ENCODE peak calls at places on chromosomes 2 and 18, in five cellular contexts. J is H7; P is kidney glomerular epithelial cell; G is CD8-positive, alpha-beta memory T cell; Q is stimulated activated CD4-positive, alpha-beta T cell treated with anti-CD3 and anti-CD28 coated beads, Interleukin-1b, Interleukin-23, amount 100 ng/mL, for 48 hours. W is an unnamed sample.

GRCh38 chr2:71782323-71782722 is 329.0 kb downstream of the DYSF start:
- DNase-seq in G (no peak), P (no peak), J (peak), Q (no peak), W (no peak)

GRCh38 chr2:188519133-188519532 is 227.5 kb downstream of the GULP1 start:
- DNase-seq in P (no peak), J (no peak), Q (no peak), G (no peak), W (no peak)

GRCh38 chr18:27428716-27429475 is 243.8 kb upstream of the CHST9 start:
- DNase-seq in J (no peak), Q (no peak), G (no peak), P (peak), W (no peak)

GRCh38 chr2:44009136-44009744 is 13.5 kb upstream of the LRPPRC start:
- DNase-seq in J (peak), Q (no peak), P (no peak), G (no peak), W (no peak)

GRCh38 chr18:64403784-64404498 is 255.1 kb upstream of the LINC00305 start:
- DNase-seq in J (no peak), G (no peak), Q (no peak), P (no peak), W (no peak)

GRCh38 chr2:3078684-3079083 is 298.9 kb downstream of the EIPR1 start:
- DNase-seq in J (no peak), P (peak), Q (no peak), G (no peak), W (no peak)

GRCh38 chr2:217797170-217797569 is 205.6 kb downstream of the TNS1 start:
- DNase-seq in P (no peak), J (peak), Q (no peak), G (no peak), W (no peak)

GRCh38 chr2:36380624-36381481 is 25.3 kb downstream of the CRIM1 start:
- DNase-seq in G (no peak), J (peak), Q (no peak), P (peak), W (no peak)

GRCh38 chr2:66869076-66869475 is 434.2 kb downstream of the MEIS1 start:
- DNase-seq in P (peak), Q (no peak), G (no peak), J (no peak), W (no peak)

GRCh38 chr2:114354199-114354598 is 88.2 kb upstream of the DPP10 start:
- DNase-seq in G (no peak), Q (no peak), P (no peak), J (no peak), W (no peak)

GRCh38 chr2:128504242-128505149 is 185.8 kb upstream of the HS6ST1 start:
- DNase-seq in P (no peak), G (no peak), Q (no peak), J (no peak), W (no peak)

GRCh38 chr2:188485496-188485895 is 193.8 kb downstream of the GULP1 start:
- DNase-seq in Q (no peak), G (no peak), P (peak), J (no peak), W (no peak)

GRCh38 chr2:119333360-119333759 is 33.3 kb downstream of the C2orf76 start:
- DNase-seq in G (no peak), Q (no peak), P (no peak), J (no peak), W (no peak)

GRCh38 chr18:57434536-57435494 is at the start of gene ONECUT2:
- DNase-seq in Q (peak), G (peak), P (peak), J (peak), W (peak)

GRCh38 chr2:35946431-35946991 is 409.1 kb upstream of the CRIM1 start:
- DNase-seq in Q (no peak), G (no peak), J (no peak), P (no peak), W (no peak)

GRCh38 chr2:131004446-131005209 is 88.6 kb downstream of the FAM168B start:
- DNase-seq in J (no peak), G (no peak), P (no peak), Q (no peak), W (no peak)

GRCh38 chr2:1632006-1632348 is 112.3 kb downstream of the PXDN start:
- DNase-seq in J (no peak), Q (no peak), G (no peak), P (peak), W (no peak)

W was measured in T-helper 2 cell treated with Interferon-gamma antibody and Interleukin-4, amounts not matched to agents 5 μg/mL and 100 μg/mL, for 36 hours.